ENCODE peak calls at places on chromosome 5, in five cellular contexts. E is left lung, C is Calu3, Q is neural crest cell, V is IMR-90. W is an unnamed sample.

GRCh38 chr5:21847300-21847699 is 1005.8 kb downstream of the CDH12 start:
- DNase-seq in E (no peak), Q (no peak), C (no peak), V (no peak), W (no peak)

GRCh38 chr5:68295772-68296171 is 80.2 kb downstream of the PIK3R1 start:
- DNase-seq in V (no peak), C (peak), E (no peak), Q (no peak), W (no peak)

GRCh38 chr5:74326571-74327338 is 313.8 kb downstream of the ENC1 start:
- DNase-seq in E (no peak), V (peak), C (peak), Q (no peak), W (peak)

GRCh38 chr5:127311349-127311748 is 20.8 kb downstream of the MEGF10 start:
- DNase-seq in C (no peak), E (no peak), Q (no peak), V (no peak), W (no peak)

GRCh38 chr5:1436036-1436435 is 9.2 kb downstream of the SLC6A3 start:
- DNase-seq in Q (no peak), V (no peak), C (no peak), E (no peak), W (no peak)

GRCh38 chr5:82480331-82480730 is 202.2 kb upstream of the RPS23 start:
- DNase-seq in V (no peak), Q (no peak), E (no peak), C (no peak), W (no peak)

GRCh38 chr5:150311015-150311692 is 8.4 kb upstream of the ARSI start:
- DNase-seq in C (no peak), Q (no peak), E (no peak), V (no peak), W (no peak)

GRCh38 chr5:68953151-68953884 is 140.5 kb upstream of the SLC30A5 start:
- DNase-seq in V (no peak), C (no peak), E (no peak), Q (no peak), W (no peak)

GRCh38 chr5:17317499-17317898 is 100.1 kb downstream of the BASP1 start:
- DNase-seq in C (no peak), V (no peak), Q (no peak), E (no peak), W (no peak)

GRCh38 chr5:130605200-130605599 is 559.9 kb downstream of the HINT1 start:
- DNase-seq in V (no peak), Q (no peak), C (peak), E (no peak), W (no peak)

GRCh38 chr5:11903614-11904269 is 504 bp downstream of the CTNND2 start:
- DNase-seq in Q (peak), V (no peak), C (peak), E (peak), W (peak)

GRCh38 chr5:119312403-119312802 is 43.4 kb upstream of the TNFAIP8 start:
- DNase-seq in Q (no peak), C (no peak), V (no peak), E (no peak), W (no peak)
- TF ChIP-seq CTCF in Q (peak), C (no peak), V (no peak), E (no peak), W (no peak)

GRCh38 chr5:147671365-147671764 is 111.2 kb downstream of the JAKMIP2 start:
- DNase-seq in Q (no peak), C (no peak), E (no peak), V (no peak), W (no peak)
- TF ChIP-seq CTCF in Q (no peak), C (no peak), E (no peak), V (no peak), W (no peak)

DNA sequence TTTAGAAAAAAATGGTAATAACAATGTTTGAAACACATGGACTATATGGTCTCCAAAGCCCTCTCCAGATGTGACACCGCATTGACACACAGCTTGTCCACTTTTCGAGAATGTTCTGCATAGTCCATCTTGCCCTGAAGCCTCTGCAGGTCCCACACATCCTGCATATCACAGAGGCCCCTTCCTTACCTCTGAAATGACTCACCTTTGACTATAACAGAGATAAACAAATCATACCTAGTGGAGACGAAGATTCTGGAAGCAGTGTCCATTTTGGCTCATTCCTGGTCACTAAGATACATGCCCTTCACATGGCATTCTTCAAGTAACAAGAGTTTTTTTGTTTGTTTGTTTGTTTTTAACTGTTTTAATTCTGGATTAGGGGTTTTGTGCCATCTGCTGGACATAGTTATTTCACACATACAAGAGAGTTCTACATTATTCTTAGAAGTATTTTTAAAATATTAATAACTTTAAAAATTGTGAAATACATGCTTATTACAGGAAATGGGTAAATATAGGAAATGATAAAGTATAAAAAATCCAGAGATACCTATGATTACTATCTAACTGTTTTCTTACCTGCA is 5.1 kb downstream of the ARL14EPL start:
- DNase-seq in C (no peak), Q (no peak), V (no peak), E (no peak), W (no peak)
- TF ChIP-seq CTCF in C (no peak), Q (peak), V (peak), E (no peak), W (no peak)

DNA sequence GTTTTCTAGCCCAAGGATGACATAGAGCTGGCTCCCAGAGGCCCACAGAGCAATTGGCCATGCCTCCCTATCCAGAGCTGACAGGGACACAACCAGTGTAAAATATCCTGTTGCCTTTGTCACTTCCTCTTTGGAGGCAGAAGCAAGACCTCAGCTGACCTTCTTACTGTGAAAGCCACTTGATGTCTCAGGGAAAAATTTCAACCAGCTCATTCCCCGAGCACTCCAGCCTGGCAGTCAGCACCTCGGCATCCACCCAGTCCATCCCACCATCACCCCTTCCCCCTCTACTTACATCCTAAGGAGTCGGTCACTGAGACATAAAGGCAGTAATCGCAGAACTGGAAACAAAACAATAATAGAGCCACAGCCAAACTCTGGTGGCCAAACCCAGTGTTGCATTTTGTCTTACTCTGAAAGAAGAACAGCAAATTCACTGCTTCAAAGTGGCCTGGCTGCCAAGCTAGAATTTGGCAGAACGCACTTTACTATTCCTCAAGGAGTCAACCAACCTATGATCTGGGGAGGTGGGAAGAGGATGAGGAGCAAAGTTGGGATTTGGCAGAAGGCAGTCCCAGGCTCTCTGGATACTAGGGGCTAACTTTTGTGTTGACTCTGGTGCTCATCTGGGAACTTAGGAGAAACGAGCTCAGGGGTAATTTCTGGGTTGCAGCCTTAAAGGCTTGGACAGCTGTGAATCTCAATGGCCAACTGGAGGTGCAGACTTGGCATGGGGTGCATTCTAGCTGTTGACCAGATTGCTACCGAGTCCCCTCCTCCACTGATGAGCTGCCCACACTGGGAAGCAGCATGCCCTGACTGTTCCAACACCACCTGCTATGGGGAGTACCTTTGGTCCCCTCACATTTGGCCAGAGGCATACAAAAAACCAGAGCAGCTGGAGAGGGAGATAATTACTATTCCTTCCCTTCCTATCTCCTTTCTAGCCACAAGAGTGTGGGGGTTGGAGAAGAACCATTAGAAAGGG is 13.7 kb downstream of the NIPAL4 start:
- DNase-seq in V (peak), E (no peak), C (no peak), Q (no peak), W (no peak)
- TF ChIP-seq CTCF in V (no peak), E (no peak), C (no peak), Q (no peak), W (no peak)

DNA sequence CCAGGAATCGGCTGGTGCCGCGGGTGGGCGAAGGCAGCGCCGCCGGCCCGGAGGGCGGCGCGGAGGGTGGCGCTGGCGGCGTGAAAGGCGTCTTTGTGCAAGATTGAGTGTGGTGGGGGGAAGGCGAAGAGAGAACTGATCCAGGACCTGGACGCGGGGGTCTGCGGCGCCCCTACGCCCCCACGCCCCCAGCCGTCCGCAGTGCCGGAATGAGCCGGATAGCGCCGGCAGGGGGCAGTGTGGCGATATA is 4.5 kb upstream of the RGMB start:
- DNase-seq in Q (peak), V (no peak), E (peak), C (peak), W (peak)
- TF ChIP-seq CTCF in Q (peak), V (peak), E (peak), C (peak), W (peak)

DNA sequence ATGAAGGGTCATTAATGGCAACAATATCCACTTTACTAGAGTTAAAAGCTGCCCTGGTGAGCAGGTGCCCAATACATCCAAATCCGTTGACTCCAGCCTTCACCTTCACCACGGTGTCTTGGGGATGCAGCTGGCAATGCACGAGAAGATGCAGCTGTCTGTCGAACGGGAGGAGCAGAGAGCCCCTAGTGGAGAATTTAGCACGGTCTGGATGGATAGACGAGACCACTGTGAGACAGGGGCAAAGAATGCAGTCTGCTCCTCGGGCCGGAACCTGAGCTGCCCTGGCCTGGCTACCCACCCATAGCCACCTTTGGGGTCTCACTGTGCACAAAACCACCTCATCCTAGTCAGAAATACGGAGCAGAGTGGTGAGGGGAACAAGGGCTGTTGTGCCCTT is 35.1 kb downstream of the ADRA1B start:
- DNase-seq in E (no peak), Q (no peak), V (peak), C (no peak), W (no peak)
- TF ChIP-seq CTCF in E (no peak), Q (peak), V (peak), C (no peak), W (no peak)

GRCh38 chr5:179272326-179273073 is 72.8 kb downstream of the ADAMTS2 start:
- DNase-seq in E (peak), C (no peak), Q (no peak), V (no peak), W (no peak)
- TF ChIP-seq CTCF in E (no peak), C (no peak), Q (no peak), V (no peak), W (no peak)

GRCh38 chr5:141637693-141638419 is 1.1 kb downstream of the RELL2 start:
- DNase-seq in V (peak), C (peak), Q (peak), E (peak), W (peak)
- TF ChIP-seq CTCF in V (peak), C (peak), Q (peak), E (peak), W (peak)